ENCODE peak calls at places on chromosome 16, in seven cellular contexts. U is fibroblast of the aortic adventitia, D is body of pancreas, H is cardiac fibroblast, O is neural crest cell, L is AG09319, B is psoas muscle. G is an unnamed sample.
A peak's percentile ranks its signal among the peaks of the same experiment; 100 is the strongest.

GRCh38 chr16:35598696-35599332 is 2139.4 kb downstream of the TP53TG3F start:
- DNase-seq in U (no peak), D (no peak), H (no peak), O (no peak), L (no peak), B (no peak), G (no peak)

GRCh38 chr16:24729967-24730815 is 740 bp downstream of the TNRC6A start:
- DNase-seq in U (no peak), D (peak; percentile 28), H (peak; percentile 21), O (peak; percentile 39), L (no peak), B (peak; percentile 38), G (peak; percentile 56)

GRCh38 chr16:85275533-85276249 is 163.4 kb upstream of the CIBAR2 start:
- DNase-seq in U (peak; percentile 56), D (peak; percentile 69), H (peak; percentile 66), O (peak; percentile 94), L (no peak), B (peak; percentile 76), G (peak; percentile 94)

GRCh38 chr16:14337303-14338191 is 266.4 kb downstream of the MRTFB start:
- DNase-seq in U (peak; percentile 49), D (peak; percentile 39), H (peak; percentile 47), O (no peak), L (no peak), B (no peak), G (no peak)

GRCh38 chr16:80226499-80226898 is 314.3 kb upstream of the DYNLRB2 start:
- DNase-seq in U (no peak), D (no peak), H (no peak), O (no peak), L (no peak), B (no peak), G (no peak)

GRCh38 chr16:57938936-57939871 is 31.7 kb downstream of the CNGB1 start:
- DNase-seq in U (peak; percentile 91), D (peak; percentile 40), H (peak; percentile 90), O (no peak), L (peak; percentile 76), B (peak; percentile 60), G (no peak)

GRCh38 chr16:8686031-8686621 is 11.7 kb downstream of the ABAT start:
- DNase-seq in U (no peak), D (peak; percentile 67), H (no peak), O (peak; percentile 31), L (no peak), B (no peak), G (no peak)

GRCh38 chr16:25256821-25257503 is 683 bp downstream of the ZKSCAN2 start:
- DNase-seq in U (peak; percentile 16), D (peak; percentile 15), H (no peak), O (peak; percentile 19), L (no peak), B (no peak), G (peak; percentile 28)

GRCh38 chr16:13984794-13985193 is 64.8 kb downstream of the ERCC4 start:
- DNase-seq in U (no peak), D (no peak), H (no peak), O (no peak), L (no peak), B (no peak), G (no peak)

GRCh38 chr16:20956319-20956718 is 55.7 kb downstream of the LYRM1 start:
- DNase-seq in U (peak; percentile 37), D (no peak), H (peak; percentile 55), O (no peak), L (no peak), B (no peak), G (no peak)

GRCh38 chr16:11297492-11298142 is 16.5 kb upstream of the PRM1 start:
- DNase-seq in U (peak; percentile 61), D (peak; percentile 86), H (peak; percentile 81), O (no peak), L (peak; percentile 32), B (peak; percentile 62), G (peak; percentile 75)

GRCh38 chr16:1380195-1380594 is 28.5 kb downstream of the GNPTG start:
- DNase-seq in U (no peak), D (no peak), H (no peak), O (no peak), L (no peak), B (no peak), G (no peak)

GRCh38 chr16:23148513-23149266 is 562 bp downstream of the USP31 start:
- DNase-seq in U (peak; percentile 42), D (peak; percentile 82), H (peak; percentile 65), O (peak; percentile 12), L (no peak), B (peak; percentile 84), G (peak; percentile 67)

GRCh38 chr16:11636172-11636721 is 32.0 kb upstream of the SNN start:
- DNase-seq in U (no peak), D (peak; percentile 75), H (no peak), O (no peak), L (no peak), B (no peak), G (no peak)

GRCh38 chr16:84198401-84198800 is 7.4 kb downstream of the ADAD2 start:
- DNase-seq in U (peak; percentile 72), D (no peak), H (peak; percentile 73), O (no peak), L (peak; percentile 27), B (no peak), G (no peak)

GRCh38 chr16:11094838-11095565 is 150.6 kb downstream of the CLEC16A start:
- DNase-seq in U (no peak), D (no peak), H (no peak), O (no peak), L (no peak), B (no peak), G (peak; percentile 66)

GRCh38 chr16:17377360-17378324 is 93.1 kb downstream of the XYLT1 start:
- DNase-seq in U (peak; percentile 76), D (no peak), H (no peak), O (no peak), L (no peak), B (no peak), G (peak; percentile 67)

GRCh38 chr16:17259751-17260270 is 210.9 kb downstream of the XYLT1 start:
- DNase-seq in U (no peak), D (no peak), H (no peak), O (no peak), L (no peak), B (no peak), G (no peak)

GRCh38 chr16:5508371-5508770 is 410.8 kb upstream of the EEF2KMT start:
- DNase-seq in U (no peak), D (no peak), H (no peak), O (no peak), L (no peak), B (no peak), G (no peak)

GRCh38 chr16:3946604-3947180 is 66.2 kb upstream of the CREBBP start:
- DNase-seq in U (no peak), D (no peak), H (no peak), O (no peak), L (no peak), B (no peak), G (peak; percentile 16)

GRCh38 chr16:47016700-47017133 is 43.2 kb upstream of the DNAJA2 start:
- DNase-seq in U (no peak), D (no peak), H (no peak), O (no peak), L (no peak), B (no peak), G (peak; percentile 79)

GRCh38 chr16:84561291-84561690 is 56.6 kb downstream of the COTL1 start:
- DNase-seq in U (no peak), D (no peak), H (no peak), O (no peak), L (no peak), B (no peak), G (no peak)

GRCh38 chr16:59993101-59993500 is 1259.0 kb upstream of the GOT2 start:
- DNase-seq in U (no peak), D (no peak), H (no peak), O (no peak), L (no peak), B (no peak), G (no peak)

GRCh38 chr16:56029026-56029425 is 153.9 kb upstream of the CES5A start:
- DNase-seq in U (no peak), D (no peak), H (no peak), O (no peak), L (no peak), B (no peak), G (no peak)
- TF ChIP-seq CTCF in U (no peak), D (no peak), H (no peak), O (peak; percentile 22), L (no peak), B (no peak), G (no peak)

DNA sequence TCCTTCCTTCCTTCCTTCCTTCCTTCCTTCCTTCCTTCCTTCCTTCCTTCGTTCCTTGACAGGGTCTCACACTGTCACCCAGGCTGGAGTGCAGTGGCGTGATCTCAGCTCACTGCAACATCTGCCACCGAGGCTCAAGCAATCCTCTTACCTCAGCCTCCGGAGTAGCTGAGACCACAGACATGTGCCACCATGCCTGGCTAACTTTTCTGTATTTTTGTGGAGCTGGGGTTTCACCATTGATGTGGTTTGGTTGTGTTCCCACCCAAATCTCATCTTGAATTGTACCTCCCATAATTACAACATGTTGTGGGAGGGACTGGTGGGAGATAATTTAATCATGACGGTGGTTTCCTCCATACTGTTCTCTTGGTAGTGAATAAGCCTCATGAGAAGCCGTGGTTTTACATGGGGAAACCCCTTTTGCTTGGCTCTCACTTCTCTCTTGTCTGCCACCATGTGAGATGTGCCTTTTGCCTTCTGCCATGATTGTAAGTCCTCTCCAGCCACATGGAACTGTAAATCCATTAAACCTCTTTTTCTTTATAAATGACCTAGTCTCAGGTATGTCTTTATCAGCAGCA is 90.3 kb upstream of the MPHOSPH6 start:
- DNase-seq in U (no peak), D (no peak), H (no peak), O (no peak), L (no peak), B (no peak), G (no peak)
- TF ChIP-seq CTCF in U (no peak), D (no peak), H (no peak), O (no peak), L (no peak), B (no peak), G (no peak)

DNA sequence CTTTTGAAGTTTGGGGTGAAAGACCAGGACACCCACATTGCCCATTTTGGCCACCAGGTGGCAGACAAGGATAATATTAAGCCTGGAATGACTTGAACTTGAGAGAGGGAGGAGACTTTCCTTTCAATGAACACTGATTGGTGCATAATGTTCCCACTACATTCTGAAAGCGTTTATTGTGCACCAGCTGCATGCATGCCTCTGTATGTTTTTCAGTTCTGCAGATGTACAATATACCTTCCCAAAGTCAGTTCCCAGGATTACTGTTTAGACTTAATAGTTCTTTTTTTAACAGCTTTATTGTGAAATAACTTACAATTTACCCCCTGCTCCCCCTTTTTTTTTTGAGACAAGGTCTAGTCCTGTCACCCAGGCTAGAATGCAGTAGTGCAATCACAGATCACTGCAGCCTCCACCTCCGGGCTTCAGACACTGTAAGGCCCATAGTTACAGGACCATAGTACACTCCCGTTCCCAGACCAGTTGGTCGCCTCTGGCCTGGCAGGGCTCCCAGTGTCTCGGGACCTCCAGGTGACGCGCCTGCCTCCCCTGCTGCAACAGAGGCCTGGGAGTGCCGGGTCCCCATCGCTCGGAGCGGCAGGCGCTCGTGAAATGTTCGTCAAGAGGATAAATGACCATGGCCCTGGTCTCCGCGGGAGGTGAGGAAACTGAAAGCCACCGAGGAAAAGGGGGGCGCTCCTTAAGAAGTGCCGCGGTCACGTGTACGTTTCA is 12.2 kb downstream of the CES2 start:
- DNase-seq in U (peak; percentile 87), D (peak; percentile 82), H (peak; percentile 86), O (peak; percentile 84), L (peak; percentile 57), B (peak; percentile 83), G (peak; percentile 90)
- TF ChIP-seq CTCF in U (peak; percentile 88), D (peak; percentile 78), H (peak; percentile 84), O (peak; percentile 88), L (peak; percentile 84), B (peak; percentile 92), G (peak; percentile 90)

GRCh38 chr16:49352923-49353322 is 20.7 kb upstream of the C16orf78 start:
- DNase-seq in U (no peak), D (no peak), H (peak; percentile 2), O (no peak), L (no peak), B (no peak), G (no peak)
- TF ChIP-seq CTCF in U (peak; percentile 24), D (no peak), H (peak; percentile 21), O (peak; percentile 38), L (peak; percentile 11), B (no peak), G (peak; percentile 9)

G was measured in GM13976.